ENCODE peak calls at places on chromosomes 4 and X, in five cellular contexts. One of them, this sample, is unnamed.

GRCh38 chr4:78654809-78655208 is 103.2 kb downstream of the ANXA3 start:
- DNase-seq in activated naive CD8-positive, alpha-beta T cell treated with anti-CD3 and anti-CD28 coated beads, Interleukin-2, amount 10 ng/mL, durations not matched to agents 7 days and 5 days: no peak
- DNase-seq in activated T-helper 1 cell treated with anti-CD3 and anti-CD28 coated beads, Interleukin-12 subunit alpha, Interleukin-12 subunit beta, Interleukin-2, Interleukin-4 antibody, amounts not matched to agents 30 ng/mL and 10 ng/mL and 1 ng/mL, durations not matched to agents 14 hours and 24 hours and 36 hours: no peak
- DNase-seq in H9: no peak
- DNase-seq in tibial artery: no peak
- DNase-seq in this sample: no peak

GRCh38 chr4:157961591-157961990 is 211.2 kb downstream of the GASK1B start:
- DNase-seq in activated T-helper 1 cell treated with anti-CD3 and anti-CD28 coated beads, Interleukin-12 subunit alpha, Interleukin-12 subunit beta, Interleukin-2, Interleukin-4 antibody, amounts not matched to agents 30 ng/mL and 10 ng/mL and 1 ng/mL, durations not matched to agents 14 hours and 24 hours and 36 hours: no peak
- DNase-seq in activated naive CD8-positive, alpha-beta T cell treated with anti-CD3 and anti-CD28 coated beads, Interleukin-2, amount 10 ng/mL, durations not matched to agents 7 days and 5 days: no peak
- DNase-seq in tibial artery: no peak
- DNase-seq in H9: no peak
- DNase-seq in this sample: no peak

GRCh38 chr4:42401171-42401570 is 3.9 kb downstream of the SHISA3 start:
- DNase-seq in H9: no peak
- DNase-seq in activated naive CD8-positive, alpha-beta T cell treated with anti-CD3 and anti-CD28 coated beads, Interleukin-2, amount 10 ng/mL, durations not matched to agents 7 days and 5 days: no peak
- DNase-seq in activated T-helper 1 cell treated with anti-CD3 and anti-CD28 coated beads, Interleukin-12 subunit alpha, Interleukin-12 subunit beta, Interleukin-2, Interleukin-4 antibody, amounts not matched to agents 30 ng/mL and 10 ng/mL and 1 ng/mL, durations not matched to agents 14 hours and 24 hours and 36 hours: no peak
- DNase-seq in tibial artery: no peak
- DNase-seq in this sample: no peak

GRCh38 chr4:53478671-53479456 is 101.4 kb downstream of the FIP1L1 start:
- DNase-seq in tibial artery: no peak
- DNase-seq in activated naive CD8-positive, alpha-beta T cell treated with anti-CD3 and anti-CD28 coated beads, Interleukin-2, amount 10 ng/mL, durations not matched to agents 7 days and 5 days: no peak
- DNase-seq in activated T-helper 1 cell treated with anti-CD3 and anti-CD28 coated beads, Interleukin-12 subunit alpha, Interleukin-12 subunit beta, Interleukin-2, Interleukin-4 antibody, amounts not matched to agents 30 ng/mL and 10 ng/mL and 1 ng/mL, durations not matched to agents 14 hours and 24 hours and 36 hours: no peak
- DNase-seq in H9: no peak
- DNase-seq in this sample: no peak

GRCh38 chr4:3644849-3645627 is 112.8 kb upstream of the LRPAP1 start:
- DNase-seq in H9: no peak
- DNase-seq in activated naive CD8-positive, alpha-beta T cell treated with anti-CD3 and anti-CD28 coated beads, Interleukin-2, amount 10 ng/mL, durations not matched to agents 7 days and 5 days: no peak
- DNase-seq in activated T-helper 1 cell treated with anti-CD3 and anti-CD28 coated beads, Interleukin-12 subunit alpha, Interleukin-12 subunit beta, Interleukin-2, Interleukin-4 antibody, amounts not matched to agents 30 ng/mL and 10 ng/mL and 1 ng/mL, durations not matched to agents 14 hours and 24 hours and 36 hours: no peak
- DNase-seq in tibial artery: peak
- DNase-seq in this sample: no peak

GRCh38 chr4:147299205-147299604 is 181.7 kb upstream of the EDNRA start:
- DNase-seq in tibial artery: no peak
- DNase-seq in activated naive CD8-positive, alpha-beta T cell treated with anti-CD3 and anti-CD28 coated beads, Interleukin-2, amount 10 ng/mL, durations not matched to agents 7 days and 5 days: no peak
- DNase-seq in H9: no peak
- DNase-seq in activated T-helper 1 cell treated with anti-CD3 and anti-CD28 coated beads, Interleukin-12 subunit alpha, Interleukin-12 subunit beta, Interleukin-2, Interleukin-4 antibody, amounts not matched to agents 30 ng/mL and 10 ng/mL and 1 ng/mL, durations not matched to agents 14 hours and 24 hours and 36 hours: no peak
- DNase-seq in this sample: no peak

GRCh38 chrX:153560466-153560865 is 38.5 kb downstream of the CCNQ start:
- DNase-seq in activated T-helper 1 cell treated with anti-CD3 and anti-CD28 coated beads, Interleukin-12 subunit alpha, Interleukin-12 subunit beta, Interleukin-2, Interleukin-4 antibody, amounts not matched to agents 30 ng/mL and 10 ng/mL and 1 ng/mL, durations not matched to agents 14 hours and 24 hours and 36 hours: no peak
- DNase-seq in tibial artery: no peak
- DNase-seq in activated naive CD8-positive, alpha-beta T cell treated with anti-CD3 and anti-CD28 coated beads, Interleukin-2, amount 10 ng/mL, durations not matched to agents 7 days and 5 days: no peak
- DNase-seq in H9: no peak
- DNase-seq in this sample: no peak

GRCh38 chr4:72312032-72312650 is 256.9 kb downstream of the ADAMTS3 start:
- DNase-seq in activated T-helper 1 cell treated with anti-CD3 and anti-CD28 coated beads, Interleukin-12 subunit alpha, Interleukin-12 subunit beta, Interleukin-2, Interleukin-4 antibody, amounts not matched to agents 30 ng/mL and 10 ng/mL and 1 ng/mL, durations not matched to agents 14 hours and 24 hours and 36 hours: no peak
- DNase-seq in tibial artery: peak
- DNase-seq in H9: peak
- DNase-seq in activated naive CD8-positive, alpha-beta T cell treated with anti-CD3 and anti-CD28 coated beads, Interleukin-2, amount 10 ng/mL, durations not matched to agents 7 days and 5 days: no peak
- DNase-seq in this sample: no peak

GRCh38 chr4:113455081-113455480 is 306.5 kb downstream of the CAMK2D start:
- DNase-seq in activated T-helper 1 cell treated with anti-CD3 and anti-CD28 coated beads, Interleukin-12 subunit alpha, Interleukin-12 subunit beta, Interleukin-2, Interleukin-4 antibody, amounts not matched to agents 30 ng/mL and 10 ng/mL and 1 ng/mL, durations not matched to agents 14 hours and 24 hours and 36 hours: no peak
- DNase-seq in tibial artery: no peak
- DNase-seq in H9: no peak
- DNase-seq in activated naive CD8-positive, alpha-beta T cell treated with anti-CD3 and anti-CD28 coated beads, Interleukin-2, amount 10 ng/mL, durations not matched to agents 7 days and 5 days: no peak
- DNase-seq in this sample: no peak

GRCh38 chrX:66675541-66675940 is 36.7 kb upstream of the EDA2R start:
- DNase-seq in activated T-helper 1 cell treated with anti-CD3 and anti-CD28 coated beads, Interleukin-12 subunit alpha, Interleukin-12 subunit beta, Interleukin-2, Interleukin-4 antibody, amounts not matched to agents 30 ng/mL and 10 ng/mL and 1 ng/mL, durations not matched to agents 14 hours and 24 hours and 36 hours: no peak
- DNase-seq in H9: no peak
- DNase-seq in tibial artery: no peak
- DNase-seq in activated naive CD8-positive, alpha-beta T cell treated with anti-CD3 and anti-CD28 coated beads, Interleukin-2, amount 10 ng/mL, durations not matched to agents 7 days and 5 days: no peak
- DNase-seq in this sample: no peak

GRCh38 chrX:109783712-109784109 is 50.7 kb upstream of the ACSL4 start:
- DNase-seq in activated T-helper 1 cell treated with anti-CD3 and anti-CD28 coated beads, Interleukin-12 subunit alpha, Interleukin-12 subunit beta, Interleukin-2, Interleukin-4 antibody, amounts not matched to agents 30 ng/mL and 10 ng/mL and 1 ng/mL, durations not matched to agents 14 hours and 24 hours and 36 hours: no peak
- DNase-seq in H9: no peak
- DNase-seq in tibial artery: no peak
- DNase-seq in activated naive CD8-positive, alpha-beta T cell treated with anti-CD3 and anti-CD28 coated beads, Interleukin-2, amount 10 ng/mL, durations not matched to agents 7 days and 5 days: no peak
- DNase-seq in this sample: no peak

GRCh38 chr4:31097999-31098398 is 377.8 kb downstream of the PCDH7 start:
- DNase-seq in H9: no peak
- DNase-seq in activated naive CD8-positive, alpha-beta T cell treated with anti-CD3 and anti-CD28 coated beads, Interleukin-2, amount 10 ng/mL, durations not matched to agents 7 days and 5 days: no peak
- DNase-seq in activated T-helper 1 cell treated with anti-CD3 and anti-CD28 coated beads, Interleukin-12 subunit alpha, Interleukin-12 subunit beta, Interleukin-2, Interleukin-4 antibody, amounts not matched to agents 30 ng/mL and 10 ng/mL and 1 ng/mL, durations not matched to agents 14 hours and 24 hours and 36 hours: no peak
- DNase-seq in tibial artery: no peak
- DNase-seq in this sample: no peak